ENCODE peak calls at places on chromosomes 13 and 19, in eight cellular contexts. One of them, this sample, is unnamed.

GRCh38 chr13:91813255-91813654 is 414.8 kb downstream of the GPC5 start:
- DNase-seq in activated T-helper 2 cell treated with anti-CD3 and anti-CD28 coated beads, Interferon-gamma antibody, Interleukin-2, Interleukin-4, amounts not matched to agents 10 μg/mL and 5 μg/mL and 100 μg/mL, durations not matched to agents 14 hours and 24 hours and 36 hours: no peak
- DNase-seq in ecto neural progenitor cell: no peak
- DNase-seq in mesenteric fat pad: no peak
- DNase-seq in SK-N-SH: peak; percentile 27
- DNase-seq in breast epithelium: no peak
- DNase-seq in activated T-cell treated with anti-CD3 and anti-CD28 coated beads for 1 hour: no peak
- DNase-seq in NCI-H187: no peak
- DNase-seq in this sample: no peak

GRCh38 chr13:41496420-41497234 is 39.3 kb downstream of the RGCC start:
- DNase-seq in activated T-helper 2 cell treated with anti-CD3 and anti-CD28 coated beads, Interferon-gamma antibody, Interleukin-2, Interleukin-4, amounts not matched to agents 10 μg/mL and 5 μg/mL and 100 μg/mL, durations not matched to agents 14 hours and 24 hours and 36 hours: no peak
- DNase-seq in ecto neural progenitor cell: no peak
- DNase-seq in mesenteric fat pad: no peak
- DNase-seq in SK-N-SH: no peak
- DNase-seq in breast epithelium: no peak
- DNase-seq in activated T-cell treated with anti-CD3 and anti-CD28 coated beads for 1 hour: no peak
- DNase-seq in NCI-H187: no peak
- DNase-seq in this sample: no peak

GRCh38 chr19:18612772-18613588 is at the start of gene TMEM59L:
- DNase-seq in activated T-helper 2 cell treated with anti-CD3 and anti-CD28 coated beads, Interferon-gamma antibody, Interleukin-2, Interleukin-4, amounts not matched to agents 10 μg/mL and 5 μg/mL and 100 μg/mL, durations not matched to agents 14 hours and 24 hours and 36 hours: no peak
- DNase-seq in ecto neural progenitor cell: peak; percentile 74
- DNase-seq in mesenteric fat pad: no peak
- DNase-seq in SK-N-SH: peak; percentile 95
- DNase-seq in breast epithelium: no peak
- DNase-seq in activated T-cell treated with anti-CD3 and anti-CD28 coated beads for 1 hour: no peak
- DNase-seq in NCI-H187: no peak
- DNase-seq in this sample: peak; percentile 91

GRCh38 chr19:3807574-3808354 is 21.6 kb upstream of the MATK start:
- DNase-seq in activated T-helper 2 cell treated with anti-CD3 and anti-CD28 coated beads, Interferon-gamma antibody, Interleukin-2, Interleukin-4, amounts not matched to agents 10 μg/mL and 5 μg/mL and 100 μg/mL, durations not matched to agents 14 hours and 24 hours and 36 hours: no peak
- DNase-seq in ecto neural progenitor cell: no peak
- DNase-seq in mesenteric fat pad: no peak
- DNase-seq in SK-N-SH: no peak
- DNase-seq in breast epithelium: no peak
- DNase-seq in activated T-cell treated with anti-CD3 and anti-CD28 coated beads for 1 hour: no peak
- DNase-seq in NCI-H187: no peak
- DNase-seq in this sample: no peak

GRCh38 chr13:72754111-72754510 is 26.4 kb downstream of the BORA start:
- DNase-seq in activated T-helper 2 cell treated with anti-CD3 and anti-CD28 coated beads, Interferon-gamma antibody, Interleukin-2, Interleukin-4, amounts not matched to agents 10 μg/mL and 5 μg/mL and 100 μg/mL, durations not matched to agents 14 hours and 24 hours and 36 hours: no peak
- DNase-seq in ecto neural progenitor cell: no peak
- DNase-seq in mesenteric fat pad: no peak
- DNase-seq in SK-N-SH: no peak
- DNase-seq in breast epithelium: no peak
- DNase-seq in activated T-cell treated with anti-CD3 and anti-CD28 coated beads for 1 hour: no peak
- DNase-seq in NCI-H187: no peak
- DNase-seq in this sample: no peak

GRCh38 chr19:38564981-38565685 is 52.6 kb downstream of the MAP4K1 start:
- DNase-seq in activated T-helper 2 cell treated with anti-CD3 and anti-CD28 coated beads, Interferon-gamma antibody, Interleukin-2, Interleukin-4, amounts not matched to agents 10 μg/mL and 5 μg/mL and 100 μg/mL, durations not matched to agents 14 hours and 24 hours and 36 hours: no peak
- DNase-seq in ecto neural progenitor cell: peak; percentile 53
- DNase-seq in mesenteric fat pad: no peak
- DNase-seq in SK-N-SH: peak; percentile 78
- DNase-seq in breast epithelium: no peak
- DNase-seq in activated T-cell treated with anti-CD3 and anti-CD28 coated beads for 1 hour: no peak
- DNase-seq in NCI-H187: no peak
- DNase-seq in this sample: peak; percentile 54

GRCh38 chr13:105778196-105778595 is 757.3 kb downstream of the EFNB2 start:
- DNase-seq in activated T-helper 2 cell treated with anti-CD3 and anti-CD28 coated beads, Interferon-gamma antibody, Interleukin-2, Interleukin-4, amounts not matched to agents 10 μg/mL and 5 μg/mL and 100 μg/mL, durations not matched to agents 14 hours and 24 hours and 36 hours: no peak
- DNase-seq in ecto neural progenitor cell: no peak
- DNase-seq in mesenteric fat pad: no peak
- DNase-seq in SK-N-SH: no peak
- DNase-seq in breast epithelium: no peak
- DNase-seq in activated T-cell treated with anti-CD3 and anti-CD28 coated beads for 1 hour: no peak
- DNase-seq in NCI-H187: no peak
- DNase-seq in this sample: no peak

GRCh38 chr13:20232556-20233277 is 598 bp upstream of the GJB6 start:
- DNase-seq in activated T-helper 2 cell treated with anti-CD3 and anti-CD28 coated beads, Interferon-gamma antibody, Interleukin-2, Interleukin-4, amounts not matched to agents 10 μg/mL and 5 μg/mL and 100 μg/mL, durations not matched to agents 14 hours and 24 hours and 36 hours: no peak
- DNase-seq in ecto neural progenitor cell: no peak
- DNase-seq in mesenteric fat pad: no peak
- DNase-seq in SK-N-SH: no peak
- DNase-seq in breast epithelium: no peak
- DNase-seq in activated T-cell treated with anti-CD3 and anti-CD28 coated beads for 1 hour: no peak
- DNase-seq in NCI-H187: no peak
- DNase-seq in this sample: no peak

GRCh38 chr13:37295046-37295445 is 189.6 kb upstream of the CSNK1A1L start:
- DNase-seq in activated T-helper 2 cell treated with anti-CD3 and anti-CD28 coated beads, Interferon-gamma antibody, Interleukin-2, Interleukin-4, amounts not matched to agents 10 μg/mL and 5 μg/mL and 100 μg/mL, durations not matched to agents 14 hours and 24 hours and 36 hours: no peak
- DNase-seq in ecto neural progenitor cell: no peak
- DNase-seq in mesenteric fat pad: no peak
- DNase-seq in SK-N-SH: no peak
- DNase-seq in breast epithelium: no peak
- DNase-seq in activated T-cell treated with anti-CD3 and anti-CD28 coated beads for 1 hour: no peak
- DNase-seq in NCI-H187: no peak
- DNase-seq in this sample: no peak

GRCh38 chr13:20121154-20121515 is 39.7 kb downstream of the GJA3 start:
- DNase-seq in activated T-helper 2 cell treated with anti-CD3 and anti-CD28 coated beads, Interferon-gamma antibody, Interleukin-2, Interleukin-4, amounts not matched to agents 10 μg/mL and 5 μg/mL and 100 μg/mL, durations not matched to agents 14 hours and 24 hours and 36 hours: no peak
- DNase-seq in ecto neural progenitor cell: peak; percentile 19
- DNase-seq in mesenteric fat pad: no peak
- DNase-seq in SK-N-SH: no peak
- DNase-seq in breast epithelium: no peak
- DNase-seq in activated T-cell treated with anti-CD3 and anti-CD28 coated beads for 1 hour: no peak
- DNase-seq in NCI-H187: no peak
- DNase-seq in this sample: no peak

GRCh38 chr19:42316223-42317211 is 3.4 kb downstream of the TMEM145 start:
- DNase-seq in activated T-helper 2 cell treated with anti-CD3 and anti-CD28 coated beads, Interferon-gamma antibody, Interleukin-2, Interleukin-4, amounts not matched to agents 10 μg/mL and 5 μg/mL and 100 μg/mL, durations not matched to agents 14 hours and 24 hours and 36 hours: no peak
- DNase-seq in ecto neural progenitor cell: no peak
- DNase-seq in mesenteric fat pad: no peak
- DNase-seq in SK-N-SH: peak; percentile 36
- DNase-seq in breast epithelium: no peak
- DNase-seq in activated T-cell treated with anti-CD3 and anti-CD28 coated beads for 1 hour: no peak
- DNase-seq in NCI-H187: no peak
- DNase-seq in this sample: peak; percentile 63

GRCh38 chr19:39531834-39532232 is 819 bp downstream of the EID2B start:
- DNase-seq in activated T-helper 2 cell treated with anti-CD3 and anti-CD28 coated beads, Interferon-gamma antibody, Interleukin-2, Interleukin-4, amounts not matched to agents 10 μg/mL and 5 μg/mL and 100 μg/mL, durations not matched to agents 14 hours and 24 hours and 36 hours: no peak
- DNase-seq in ecto neural progenitor cell: no peak
- DNase-seq in mesenteric fat pad: no peak
- DNase-seq in SK-N-SH: no peak
- DNase-seq in breast epithelium: peak; percentile 39
- DNase-seq in activated T-cell treated with anti-CD3 and anti-CD28 coated beads for 1 hour: no peak
- DNase-seq in NCI-H187: no peak
- DNase-seq in this sample: no peak

GRCh38 chr13:19060311-19061002 is 121.2 kb downstream of the TUBA3C start:
- DNase-seq in activated T-helper 2 cell treated with anti-CD3 and anti-CD28 coated beads, Interferon-gamma antibody, Interleukin-2, Interleukin-4, amounts not matched to agents 10 μg/mL and 5 μg/mL and 100 μg/mL, durations not matched to agents 14 hours and 24 hours and 36 hours: no peak
- DNase-seq in ecto neural progenitor cell: no peak
- DNase-seq in mesenteric fat pad: no peak
- DNase-seq in SK-N-SH: no peak
- DNase-seq in breast epithelium: no peak
- DNase-seq in activated T-cell treated with anti-CD3 and anti-CD28 coated beads for 1 hour: no peak
- DNase-seq in NCI-H187: no peak
- DNase-seq in this sample: no peak

GRCh38 chr19:39679056-39679790 is 23.5 kb downstream of the LGALS16 start:
- DNase-seq in activated T-helper 2 cell treated with anti-CD3 and anti-CD28 coated beads, Interferon-gamma antibody, Interleukin-2, Interleukin-4, amounts not matched to agents 10 μg/mL and 5 μg/mL and 100 μg/mL, durations not matched to agents 14 hours and 24 hours and 36 hours: peak; percentile 46
- DNase-seq in ecto neural progenitor cell: no peak
- DNase-seq in mesenteric fat pad: no peak
- DNase-seq in SK-N-SH: no peak
- DNase-seq in breast epithelium: no peak
- DNase-seq in activated T-cell treated with anti-CD3 and anti-CD28 coated beads for 1 hour: no peak
- DNase-seq in NCI-H187: no peak
- DNase-seq in this sample: no peak